ENCODE peak calls at places on chromosomes 5 and 9, in five cellular contexts. One of them, this sample, is unnamed.

GRCh38 chr9:137250329-137251193 is 525 bp upstream of the STPG3 start:
- DNase-seq in AG10803: no peak
- DNase-seq in EL: no peak
- DNase-seq in activated CD8-positive, alpha-beta memory T cell treated with anti-CD3 and anti-CD28 coated beads for 4 hours: no peak
- DNase-seq in body of pancreas: no peak
- DNase-seq in this sample: no peak

GRCh38 chr9:124290743-124291554 is 33.2 kb downstream of the NEK6 start:
- DNase-seq in AG10803: no peak
- DNase-seq in EL: no peak
- DNase-seq in activated CD8-positive, alpha-beta memory T cell treated with anti-CD3 and anti-CD28 coated beads for 4 hours: no peak
- DNase-seq in body of pancreas: no peak
- DNase-seq in this sample: no peak

GRCh38 chr5:38830521-38831051 is 15.2 kb upstream of the OSMR start:
- DNase-seq in AG10803: no peak
- DNase-seq in EL: peak
- DNase-seq in activated CD8-positive, alpha-beta memory T cell treated with anti-CD3 and anti-CD28 coated beads for 4 hours: no peak
- DNase-seq in body of pancreas: no peak
- DNase-seq in this sample: no peak

GRCh38 chr5:159678800-159679392 is 237.4 kb upstream of the ADRA1B start:
- DNase-seq in AG10803: no peak
- DNase-seq in EL: no peak
- DNase-seq in activated CD8-positive, alpha-beta memory T cell treated with anti-CD3 and anti-CD28 coated beads for 4 hours: no peak
- DNase-seq in body of pancreas: no peak
- DNase-seq in this sample: no peak

GRCh38 chr5:159324097-159324760 is 6.1 kb downstream of the IL12B start:
- DNase-seq in AG10803: peak
- DNase-seq in EL: peak
- DNase-seq in activated CD8-positive, alpha-beta memory T cell treated with anti-CD3 and anti-CD28 coated beads for 4 hours: no peak
- DNase-seq in body of pancreas: no peak
- DNase-seq in this sample: no peak

GRCh38 chr9:137917795-137918194 is 40.2 kb downstream of the CACNA1B start:
- DNase-seq in AG10803: no peak
- DNase-seq in EL: no peak
- DNase-seq in activated CD8-positive, alpha-beta memory T cell treated with anti-CD3 and anti-CD28 coated beads for 4 hours: no peak
- DNase-seq in body of pancreas: no peak
- DNase-seq in this sample: no peak

GRCh38 chr5:172283862-172284274 is 304 bp upstream of the UBTD2 start:
- DNase-seq in AG10803: peak
- DNase-seq in EL: peak
- DNase-seq in activated CD8-positive, alpha-beta memory T cell treated with anti-CD3 and anti-CD28 coated beads for 4 hours: peak
- DNase-seq in body of pancreas: peak
- DNase-seq in this sample: peak

GRCh38 chr5:93658044-93658443 is 75.0 kb downstream of the NR2F1 start:
- DNase-seq in AG10803: peak
- DNase-seq in EL: peak
- DNase-seq in activated CD8-positive, alpha-beta memory T cell treated with anti-CD3 and anti-CD28 coated beads for 4 hours: no peak
- DNase-seq in body of pancreas: no peak
- DNase-seq in this sample: no peak

GRCh38 chr5:56409331-56410190 is 176.4 kb upstream of the ANKRD55 start:
- DNase-seq in AG10803: peak
- DNase-seq in EL: peak
- DNase-seq in activated CD8-positive, alpha-beta memory T cell treated with anti-CD3 and anti-CD28 coated beads for 4 hours: no peak
- DNase-seq in body of pancreas: peak
- DNase-seq in this sample: no peak

GRCh38 chr9:96442491-96442890 is 7.5 kb upstream of the HABP4 start:
- DNase-seq in AG10803: no peak
- DNase-seq in EL: no peak
- DNase-seq in activated CD8-positive, alpha-beta memory T cell treated with anti-CD3 and anti-CD28 coated beads for 4 hours: no peak
- DNase-seq in body of pancreas: no peak
- DNase-seq in this sample: no peak

GRCh38 chr5:65126192-65126591 is 355.5 kb downstream of the ADAMTS6 start:
- DNase-seq in AG10803: peak
- DNase-seq in EL: no peak
- DNase-seq in activated CD8-positive, alpha-beta memory T cell treated with anti-CD3 and anti-CD28 coated beads for 4 hours: no peak
- DNase-seq in body of pancreas: no peak
- DNase-seq in this sample: no peak

GRCh38 chr9:6787793-6788174 is 30.0 kb downstream of the KDM4C start:
- DNase-seq in AG10803: no peak
- DNase-seq in EL: no peak
- DNase-seq in activated CD8-positive, alpha-beta memory T cell treated with anti-CD3 and anti-CD28 coated beads for 4 hours: no peak
- DNase-seq in body of pancreas: no peak
- DNase-seq in this sample: no peak

GRCh38 chr5:148186248-148187003 is 16.4 kb upstream of the SPINK6 start:
- DNase-seq in AG10803: peak
- DNase-seq in EL: peak
- DNase-seq in activated CD8-positive, alpha-beta memory T cell treated with anti-CD3 and anti-CD28 coated beads for 4 hours: no peak
- DNase-seq in body of pancreas: peak
- DNase-seq in this sample: no peak